ENCODE peak calls at places on chromosomes 1 and 21, in nine cellular contexts. Y is activated T-helper 1 cell treated with Interleukin-2 at 50 U/mL for 16 hours; A is pancreas; Q is G401; B is stimulated activated CD4-positive, alpha-beta T cell treated with anti-CD3 and anti-CD28 coated beads, Interleukin-1b, Interleukin-23, amount 100 ng/mL, for 1 hour; E is C1 segment of cervical spinal cord; X is EH; L is mucosa of descending colon; K is left colon. H is an unnamed sample.

GRCh38 chr1:162081316-162081715 is 11.8 kb downstream of the NOS1AP start:
- DNase-seq in Y (no peak), A (no peak), Q (no peak), B (no peak), E (no peak), X (peak; percentile 25), L (no peak), K (no peak), H (no peak)

GRCh38 chr1:43272161-43272560 is 2.4 kb downstream of the TMEM125 start:
- DNase-seq in Y (no peak), A (peak; percentile 7), Q (no peak), B (no peak), E (peak; percentile 65), X (no peak), L (no peak), K (no peak), H (no peak)

GRCh38 chr1:152982076-152982475 is 1.8 kb upstream of the SPRR1A start:
- DNase-seq in Y (no peak), A (no peak), Q (no peak), B (no peak), E (no peak), X (no peak), L (no peak), K (no peak), H (no peak)

GRCh38 chr1:192809286-192810252 is 730 bp downstream of the RGS2 start:
- DNase-seq in Y (peak; percentile 14), A (no peak), Q (peak; percentile 85), B (no peak), E (no peak), X (peak; percentile 64), L (no peak), K (no peak), H (peak; percentile 75)

GRCh38 chr1:171758011-171758410 is 16.1 kb upstream of the VAMP4 start:
- DNase-seq in Y (no peak), A (no peak), Q (no peak), B (no peak), E (no peak), X (no peak), L (no peak), K (no peak), H (no peak)

GRCh38 chr1:20466231-20466630 is 19.8 kb downstream of the CAMK2N1 start:
- DNase-seq in Y (no peak), A (no peak), Q (no peak), B (no peak), E (no peak), X (no peak), L (no peak), K (no peak), H (no peak)

GRCh38 chr1:165375623-165376022 is 19.1 kb upstream of the LMX1A start:
- DNase-seq in Y (no peak), A (no peak), Q (no peak), B (no peak), E (no peak), X (no peak), L (no peak), K (no peak), H (no peak)

GRCh38 chr1:242228991-242229390 is 230.1 kb upstream of the MAP1LC3C start:
- DNase-seq in Y (no peak), A (no peak), Q (no peak), B (no peak), E (no peak), X (no peak), L (no peak), K (no peak), H (no peak)

GRCh38 chr1:83931658-83932253 is 67.2 kb downstream of the TTLL7 start:
- DNase-seq in Y (no peak), A (no peak), Q (peak; percentile 76), B (no peak), E (no peak), X (peak; percentile 63), L (no peak), K (no peak), H (peak; percentile 78)

GRCh38 chr1:83641206-83641658 is 357.7 kb downstream of the TTLL7 start:
- DNase-seq in Y (no peak), A (no peak), Q (no peak), B (no peak), E (no peak), X (peak; percentile 43), L (no peak), K (no peak), H (no peak)

GRCh38 chr1:75203415-75204277 is 69.5 kb downstream of the LHX8 start:
- DNase-seq in Y (no peak), A (no peak), Q (peak; percentile 30), B (no peak), E (no peak), X (peak; percentile 40), L (no peak), K (no peak), H (peak; percentile 70)

GRCh38 chr1:171219751-171220385 is 28.4 kb upstream of the FMO1 start:
- DNase-seq in Y (no peak), A (no peak), Q (peak; percentile 7), B (no peak), E (no peak), X (peak; percentile 96), L (no peak), K (no peak), H (no peak)

GRCh38 chr1:108612496-108612895 is 48.4 kb downstream of the HENMT1 start:
- DNase-seq in Y (no peak), A (no peak), Q (peak; percentile 79), B (no peak), E (no peak), X (no peak), L (no peak), K (no peak), H (no peak)

GRCh38 chr21:32137266-32137665 is 141.6 kb downstream of the MIS18A start:
- DNase-seq in Y (no peak), A (no peak), Q (no peak), B (no peak), E (no peak), X (peak; percentile 15), L (no peak), K (no peak), H (no peak)

GRCh38 chr21:33334824-33335223 is 10.1 kb downstream of the IFNAR1 start:
- DNase-seq in Y (no peak), A (no peak), Q (no peak), B (no peak), E (no peak), X (no peak), L (no peak), K (no peak), H (no peak)

GRCh38 chr1:85799734-85800133 is 91.5 kb upstream of the ZNHIT6 start:
- DNase-seq in Y (no peak), A (no peak), Q (no peak), B (no peak), E (no peak), X (no peak), L (no peak), K (no peak), H (no peak)

GRCh38 chr1:67316180-67316902 is 8.7 kb downstream of the IL12RB2 start:
- DNase-seq in Y (no peak), A (no peak), Q (peak; percentile 3), B (no peak), E (no peak), X (peak; percentile 4), L (no peak), K (no peak), H (no peak)

GRCh38 chr1:8078176-8078671 is 52.1 kb upstream of the ERRFI1 start:
- DNase-seq in Y (no peak), A (no peak), Q (no peak), B (no peak), E (no peak), X (peak; percentile 87), L (no peak), K (no peak), H (no peak)

GRCh38 chr1:33820804-33821203 is 43.1 kb upstream of the HMGB4 start:
- DNase-seq in Y (no peak), A (no peak), Q (no peak), B (no peak), E (no peak), X (no peak), L (no peak), K (no peak), H (no peak)

GRCh38 chr1:194103516-194104246 is 917.3 kb upstream of the B3GALT2 start:
- DNase-seq in Y (no peak), A (no peak), Q (no peak), B (no peak), E (no peak), X (no peak), L (no peak), K (no peak), H (no peak)

GRCh38 chr1:212633144-212633543 is 24.6 kb downstream of the ATF3 start:
- DNase-seq in Y (no peak), A (no peak), Q (no peak), B (no peak), E (no peak), X (no peak), L (no peak), K (no peak), H (no peak)

GRCh38 chr1:12112711-12113161 is 49.6 kb downstream of the TNFRSF8 start:
- DNase-seq in Y (no peak), A (no peak), Q (peak; percentile 25), B (no peak), E (no peak), X (peak; percentile 79), L (no peak), K (no peak), H (no peak)

GRCh38 chr1:4792565-4792964 is 138.2 kb downstream of the AJAP1 start:
- DNase-seq in Y (no peak), A (no peak), Q (no peak), B (no peak), E (no peak), X (no peak), L (no peak), K (no peak), H (no peak)

GRCh38 chr1:148318123-148318899 is 164.8 kb downstream of the PPIAL4G start:
- DNase-seq in Y (peak; percentile 24), A (no peak), Q (no peak), B (no peak), E (no peak), X (no peak), L (no peak), K (no peak), H (no peak)

GRCh38 chr1:26582836-26583460 is 53.4 kb downstream of the RPS6KA1 start:
- DNase-seq in Y (no peak), A (no peak), Q (no peak), B (no peak), E (no peak), X (peak; percentile 74), L (no peak), K (no peak), H (no peak)